ENCODE peak calls at places on chromosomes 13 and 19, in eight cellular contexts. One of them, this sample, is unnamed.

GRCh38 chr19:17966497-17967257 is at the start of gene KCNN1:
- DNase-seq in fibroblast of pulmonary artery: no peak
- DNase-seq in fibroblast of lung: no peak
- DNase-seq in heart left ventricle: no peak
- DNase-seq in K562: peak
- DNase-seq in cardiac fibroblast: no peak
- DNase-seq in CD8-positive, alpha-beta T cell: no peak
- DNase-seq in mucosa of descending colon: no peak
- DNase-seq in this sample: no peak

GRCh38 chr13:19181621-19182485 is at the start of gene TUBA3C:
- DNase-seq in cardiac fibroblast: no peak
- DNase-seq in CD8-positive, alpha-beta T cell: no peak
- DNase-seq in K562: peak
- DNase-seq in heart left ventricle: no peak
- DNase-seq in fibroblast of lung: no peak
- DNase-seq in mucosa of descending colon: no peak
- DNase-seq in fibroblast of pulmonary artery: no peak
- DNase-seq in this sample: no peak

GRCh38 chr13:35283856-35284255 is 192.6 kb downstream of the MAB21L1 start:
- DNase-seq in CD8-positive, alpha-beta T cell: no peak
- DNase-seq in heart left ventricle: no peak
- DNase-seq in K562: no peak
- DNase-seq in fibroblast of pulmonary artery: peak
- DNase-seq in cardiac fibroblast: peak
- DNase-seq in mucosa of descending colon: no peak
- DNase-seq in fibroblast of lung: peak
- DNase-seq in this sample: no peak

GRCh38 chr13:37065893-37066526 is 6.5 kb upstream of the SUPT20H start:
- DNase-seq in fibroblast of lung: no peak
- DNase-seq in cardiac fibroblast: no peak
- DNase-seq in K562: no peak
- DNase-seq in heart left ventricle: no peak
- DNase-seq in fibroblast of pulmonary artery: no peak
- DNase-seq in mucosa of descending colon: no peak
- DNase-seq in CD8-positive, alpha-beta T cell: no peak
- DNase-seq in this sample: no peak

GRCh38 chr13:20161275-20161950 is 561 bp upstream of the GJA3 start:
- DNase-seq in cardiac fibroblast: no peak
- DNase-seq in K562: no peak
- DNase-seq in fibroblast of lung: no peak
- DNase-seq in mucosa of descending colon: peak
- DNase-seq in CD8-positive, alpha-beta T cell: peak
- DNase-seq in fibroblast of pulmonary artery: no peak
- DNase-seq in heart left ventricle: peak
- DNase-seq in this sample: no peak

GRCh38 chr19:10091892-10092641 is 6.0 kb downstream of the SHFL start:
- DNase-seq in heart left ventricle: no peak
- DNase-seq in fibroblast of lung: no peak
- DNase-seq in fibroblast of pulmonary artery: no peak
- DNase-seq in mucosa of descending colon: no peak
- DNase-seq in CD8-positive, alpha-beta T cell: no peak
- DNase-seq in cardiac fibroblast: no peak
- DNase-seq in K562: peak
- DNase-seq in this sample: no peak

GRCh38 chr13:97130201-97130600 is 91.9 kb upstream of the MBNL2 start:
- DNase-seq in K562: no peak
- DNase-seq in fibroblast of pulmonary artery: no peak
- DNase-seq in CD8-positive, alpha-beta T cell: no peak
- DNase-seq in mucosa of descending colon: no peak
- DNase-seq in heart left ventricle: no peak
- DNase-seq in fibroblast of lung: no peak
- DNase-seq in cardiac fibroblast: peak
- DNase-seq in this sample: no peak

GRCh38 chr19:13262450-13262849 is 112.2 kb downstream of the IER2 start:
- DNase-seq in mucosa of descending colon: no peak
- DNase-seq in K562: peak
- DNase-seq in CD8-positive, alpha-beta T cell: no peak
- DNase-seq in fibroblast of lung: peak
- DNase-seq in cardiac fibroblast: peak
- DNase-seq in heart left ventricle: no peak
- DNase-seq in fibroblast of pulmonary artery: peak
- DNase-seq in this sample: peak

GRCh38 chr19:55993492-55993891 is 6.9 kb downstream of the NLRP5 start:
- DNase-seq in cardiac fibroblast: no peak
- DNase-seq in fibroblast of pulmonary artery: no peak
- DNase-seq in K562: no peak
- DNase-seq in mucosa of descending colon: no peak
- DNase-seq in fibroblast of lung: no peak
- DNase-seq in CD8-positive, alpha-beta T cell: no peak
- DNase-seq in heart left ventricle: no peak
- DNase-seq in this sample: no peak

GRCh38 chr19:42335971-42336370 is 10.5 kb downstream of the MEGF8 start:
- DNase-seq in fibroblast of lung: no peak
- DNase-seq in cardiac fibroblast: no peak
- DNase-seq in mucosa of descending colon: no peak
- DNase-seq in heart left ventricle: peak
- DNase-seq in CD8-positive, alpha-beta T cell: no peak
- DNase-seq in K562: no peak
- DNase-seq in fibroblast of pulmonary artery: no peak
- DNase-seq in this sample: no peak

GRCh38 chr13:82772802-82773201 is 1109.5 kb downstream of the SLITRK1 start:
- DNase-seq in heart left ventricle: no peak
- DNase-seq in cardiac fibroblast: peak
- DNase-seq in K562: no peak
- DNase-seq in fibroblast of pulmonary artery: peak
- DNase-seq in mucosa of descending colon: no peak
- DNase-seq in fibroblast of lung: peak
- DNase-seq in CD8-positive, alpha-beta T cell: no peak
- DNase-seq in this sample: no peak

GRCh38 chr13:23321534-23322241 is 111.8 kb downstream of the SACS start:
- DNase-seq in fibroblast of lung: peak
- DNase-seq in cardiac fibroblast: peak
- DNase-seq in heart left ventricle: peak
- DNase-seq in K562: no peak
- DNase-seq in fibroblast of pulmonary artery: peak
- DNase-seq in mucosa of descending colon: no peak
- DNase-seq in CD8-positive, alpha-beta T cell: no peak
- DNase-seq in this sample: no peak

GRCh38 chr19:18308051-18308947 is 14.6 kb downstream of the LSM4 start:
- DNase-seq in heart left ventricle: no peak
- DNase-seq in K562: no peak
- DNase-seq in cardiac fibroblast: no peak
- DNase-seq in mucosa of descending colon: peak
- DNase-seq in fibroblast of lung: no peak
- DNase-seq in fibroblast of pulmonary artery: no peak
- DNase-seq in CD8-positive, alpha-beta T cell: no peak
- DNase-seq in this sample: no peak

GRCh38 chr19:57438925-57439324 is 3.8 kb downstream of the ZNF749 start:
- DNase-seq in fibroblast of lung: no peak
- DNase-seq in CD8-positive, alpha-beta T cell: no peak
- DNase-seq in heart left ventricle: no peak
- DNase-seq in cardiac fibroblast: no peak
- DNase-seq in fibroblast of pulmonary artery: no peak
- DNase-seq in mucosa of descending colon: no peak
- DNase-seq in K562: no peak
- DNase-seq in this sample: no peak

GRCh38 chr19:56966697-56967299 is 126.3 kb upstream of the PEG3 start:
- DNase-seq in mucosa of descending colon: no peak
- DNase-seq in heart left ventricle: no peak
- DNase-seq in fibroblast of lung: no peak
- DNase-seq in cardiac fibroblast: no peak
- DNase-seq in CD8-positive, alpha-beta T cell: no peak
- DNase-seq in K562: no peak
- DNase-seq in fibroblast of pulmonary artery: no peak
- DNase-seq in this sample: no peak

GRCh38 chr19:926595-927043 is 784 bp downstream of the ARID3A start:
- DNase-seq in fibroblast of pulmonary artery: peak
- DNase-seq in CD8-positive, alpha-beta T cell: no peak
- DNase-seq in mucosa of descending colon: no peak
- DNase-seq in cardiac fibroblast: peak
- DNase-seq in heart left ventricle: no peak
- DNase-seq in fibroblast of lung: no peak
- DNase-seq in K562: no peak
- DNase-seq in this sample: no peak

GRCh38 chr19:16604615-16605014 is 23.4 kb downstream of the MED26 start:
- DNase-seq in fibroblast of lung: no peak
- DNase-seq in mucosa of descending colon: no peak
- DNase-seq in cardiac fibroblast: no peak
- DNase-seq in fibroblast of pulmonary artery: no peak
- DNase-seq in heart left ventricle: no peak
- DNase-seq in K562: no peak
- DNase-seq in CD8-positive, alpha-beta T cell: no peak
- DNase-seq in this sample: no peak

GRCh38 chr13:26247608-26248007 is 6.3 kb upstream of the CDK8 start:
- DNase-seq in fibroblast of pulmonary artery: no peak
- DNase-seq in cardiac fibroblast: peak
- DNase-seq in heart left ventricle: no peak
- DNase-seq in fibroblast of lung: no peak
- DNase-seq in K562: peak
- DNase-seq in mucosa of descending colon: no peak
- DNase-seq in CD8-positive, alpha-beta T cell: no peak
- DNase-seq in this sample: no peak

GRCh38 chr19:482186-483041 is 13.9 kb upstream of the MADCAM1 start:
- DNase-seq in K562: no peak
- DNase-seq in CD8-positive, alpha-beta T cell: no peak
- DNase-seq in cardiac fibroblast: no peak
- DNase-seq in fibroblast of pulmonary artery: no peak
- DNase-seq in fibroblast of lung: no peak
- DNase-seq in heart left ventricle: no peak
- DNase-seq in mucosa of descending colon: peak
- DNase-seq in this sample: no peak

GRCh38 chr19:55228015-55228391 is 560 bp downstream of the TMEM86B start:
- DNase-seq in CD8-positive, alpha-beta T cell: no peak
- DNase-seq in mucosa of descending colon: no peak
- DNase-seq in cardiac fibroblast: peak
- DNase-seq in fibroblast of lung: no peak
- DNase-seq in fibroblast of pulmonary artery: no peak
- DNase-seq in heart left ventricle: peak
- DNase-seq in K562: no peak
- DNase-seq in this sample: no peak

GRCh38 chr13:24631922-24632321 is 48.3 kb upstream of the ATP12A start:
- DNase-seq in fibroblast of lung: peak
- DNase-seq in cardiac fibroblast: no peak
- DNase-seq in CD8-positive, alpha-beta T cell: no peak
- DNase-seq in heart left ventricle: no peak
- DNase-seq in K562: no peak
- DNase-seq in mucosa of descending colon: no peak
- DNase-seq in fibroblast of pulmonary artery: no peak
- DNase-seq in this sample: no peak

GRCh38 chr13:70959376-70959775 is 851.1 kb upstream of the KLHL1 start:
- DNase-seq in heart left ventricle: no peak
- DNase-seq in K562: no peak
- DNase-seq in cardiac fibroblast: no peak
- DNase-seq in CD8-positive, alpha-beta T cell: no peak
- DNase-seq in fibroblast of pulmonary artery: no peak
- DNase-seq in mucosa of descending colon: no peak
- DNase-seq in fibroblast of lung: no peak
- DNase-seq in this sample: no peak

GRCh38 chr19:16946951-16947940 is 58.4 kb downstream of the F2RL3 start:
- DNase-seq in CD8-positive, alpha-beta T cell: no peak
- DNase-seq in fibroblast of lung: no peak
- DNase-seq in fibroblast of pulmonary artery: no peak
- DNase-seq in heart left ventricle: no peak
- DNase-seq in mucosa of descending colon: no peak
- DNase-seq in cardiac fibroblast: no peak
- DNase-seq in K562: no peak
- DNase-seq in this sample: no peak

GRCh38 chr19:35132254-35132653 is 2.6 kb downstream of the LGI4 start:
- DNase-seq in cardiac fibroblast: no peak
- DNase-seq in CD8-positive, alpha-beta T cell: no peak
- DNase-seq in fibroblast of lung: no peak
- DNase-seq in mucosa of descending colon: no peak
- DNase-seq in heart left ventricle: no peak
- DNase-seq in fibroblast of pulmonary artery: no peak
- DNase-seq in K562: no peak
- DNase-seq in this sample: no peak
- H3K4me3 ChIP-seq in cardiac fibroblast: no peak
- H3K4me3 ChIP-seq in CD8-positive, alpha-beta T cell: no peak
- H3K4me3 ChIP-seq in fibroblast of lung: no peak
- H3K4me3 ChIP-seq in mucosa of descending colon: no peak
- H3K4me3 ChIP-seq in heart left ventricle: no peak
- H3K4me3 ChIP-seq in fibroblast of pulmonary artery: no peak
- H3K4me3 ChIP-seq in K562: no peak
- H3K4me3 ChIP-seq in this sample: no peak

GRCh38 chr19:32580353-32580900 is 563 bp upstream of the PDCD5 start:
- DNase-seq in cardiac fibroblast: no peak
- DNase-seq in fibroblast of lung: no peak
- DNase-seq in mucosa of descending colon: no peak
- DNase-seq in CD8-positive, alpha-beta T cell: no peak
- DNase-seq in heart left ventricle: no peak
- DNase-seq in K562: no peak
- DNase-seq in fibroblast of pulmonary artery: no peak
- DNase-seq in this sample: no peak
- TF ChIP-seq CTCF in cardiac fibroblast: no peak
- TF ChIP-seq CTCF in fibroblast of lung: no peak
- TF ChIP-seq CTCF in mucosa of descending colon: no peak
- TF ChIP-seq CTCF in CD8-positive, alpha-beta T cell: no peak
- TF ChIP-seq CTCF in heart left ventricle: no peak
- TF ChIP-seq CTCF in K562: no peak
- TF ChIP-seq CTCF in fibroblast of pulmonary artery: no peak
- TF ChIP-seq CTCF in this sample: no peak

DNA sequence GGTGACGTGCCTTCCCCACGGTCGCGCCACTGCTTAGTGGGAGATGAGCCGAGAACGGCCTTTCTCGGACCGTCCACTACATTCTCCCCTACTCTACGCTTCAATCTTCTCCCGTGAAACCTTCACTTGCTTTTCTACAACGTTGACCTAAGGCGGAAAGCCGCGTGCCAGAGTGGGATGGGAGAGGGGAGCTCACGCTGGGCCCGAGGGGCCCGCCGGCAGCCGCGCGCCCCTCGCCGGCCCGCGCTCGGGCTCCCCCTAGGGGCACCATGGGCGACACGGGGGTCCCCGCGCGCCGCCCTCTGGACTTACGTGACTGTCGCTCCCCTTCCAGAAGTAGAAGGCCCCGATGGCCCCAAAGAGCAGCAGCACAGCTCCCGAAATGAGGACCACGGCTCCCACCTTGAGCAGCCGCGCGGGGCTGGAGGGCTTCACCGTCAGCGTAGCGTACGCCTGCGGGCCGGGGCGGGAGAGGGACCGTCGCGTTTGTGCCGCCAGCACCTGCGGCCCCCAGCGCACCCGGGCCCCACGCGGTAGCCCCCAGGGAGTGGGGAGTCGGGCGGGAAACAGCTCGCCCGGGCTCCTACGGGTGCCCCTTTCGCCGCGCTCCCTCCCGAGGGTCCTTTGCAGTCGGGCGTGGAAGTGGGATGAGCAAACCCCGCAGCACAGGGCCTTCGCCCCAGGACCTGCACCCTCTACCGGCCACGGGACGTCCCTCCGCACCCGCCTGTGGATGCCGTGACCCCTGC is 727 bp downstream of the CNMD start:
- DNase-seq in mucosa of descending colon: no peak
- DNase-seq in fibroblast of lung: no peak
- DNase-seq in CD8-positive, alpha-beta T cell: peak
- DNase-seq in cardiac fibroblast: peak
- DNase-seq in fibroblast of pulmonary artery: no peak
- DNase-seq in heart left ventricle: no peak
- DNase-seq in K562: peak
- DNase-seq in this sample: no peak
- H3K4me3 ChIP-seq in mucosa of descending colon: no peak
- H3K4me3 ChIP-seq in fibroblast of lung: peak
- H3K4me3 ChIP-seq in CD8-positive, alpha-beta T cell: peak
- H3K4me3 ChIP-seq in cardiac fibroblast: no peak
- H3K4me3 ChIP-seq in fibroblast of pulmonary artery: peak
- H3K4me3 ChIP-seq in heart left ventricle: peak
- H3K4me3 ChIP-seq in K562: peak
- H3K4me3 ChIP-seq in this sample: no peak

GRCh38 chr19:28915737-28916460 is 297.1 kb downstream of the UQCRFS1 start:
- DNase-seq in CD8-positive, alpha-beta T cell: no peak
- DNase-seq in fibroblast of lung: no peak
- DNase-seq in heart left ventricle: no peak
- DNase-seq in mucosa of descending colon: no peak
- DNase-seq in fibroblast of pulmonary artery: no peak
- DNase-seq in K562: no peak
- DNase-seq in cardiac fibroblast: no peak
- DNase-seq in this sample: no peak
- TF ChIP-seq CTCF in CD8-positive, alpha-beta T cell: no peak
- TF ChIP-seq CTCF in fibroblast of lung: no peak
- TF ChIP-seq CTCF in heart left ventricle: no peak
- TF ChIP-seq CTCF in mucosa of descending colon: no peak
- TF ChIP-seq CTCF in fibroblast of pulmonary artery: no peak
- TF ChIP-seq CTCF in K562: peak
- TF ChIP-seq CTCF in cardiac fibroblast: no peak
- TF ChIP-seq CTCF in this sample: no peak

This sample was measured in GM12864.